ENCODE peak calls at places on chromosomes 3 and 15, in five cellular contexts. One of them, this sample, is unnamed.

GRCh38 chr3:189071452-189071851 is 100.3 kb upstream of the TPRG1 start:
- DNase-seq in OCI-LY7: no peak
- DNase-seq in astrocyte: no peak
- DNase-seq in pancreas: no peak
- DNase-seq in fibroblast of lung: no peak
- DNase-seq in this sample: no peak

GRCh38 chr3:110180733-110181132 is 843.4 kb upstream of the DPPA4 start:
- DNase-seq in OCI-LY7: no peak
- DNase-seq in astrocyte: no peak
- DNase-seq in pancreas: no peak
- DNase-seq in fibroblast of lung: peak; percentile 69
- DNase-seq in this sample: no peak

GRCh38 chr15:41466711-41467110 is 27.0 kb upstream of the ITPKA start:
- DNase-seq in OCI-LY7: no peak
- DNase-seq in astrocyte: no peak
- DNase-seq in pancreas: no peak
- DNase-seq in fibroblast of lung: no peak
- DNase-seq in this sample: no peak

GRCh38 chr15:100809151-100809550 is 70.5 kb upstream of the ALDH1A3 start:
- DNase-seq in OCI-LY7: no peak
- DNase-seq in astrocyte: peak; percentile 3
- DNase-seq in pancreas: no peak
- DNase-seq in fibroblast of lung: no peak
- DNase-seq in this sample: no peak

GRCh38 chr3:15557511-15557946 is 36.0 kb upstream of the COLQ start:
- DNase-seq in OCI-LY7: peak; percentile 70
- DNase-seq in astrocyte: peak; percentile 64
- DNase-seq in pancreas: peak; percentile 46
- DNase-seq in fibroblast of lung: peak; percentile 72
- DNase-seq in this sample: peak; percentile 59

GRCh38 chr15:45048784-45049631 is 26.0 kb downstream of the SORD start:
- DNase-seq in OCI-LY7: no peak
- DNase-seq in astrocyte: peak; percentile 64
- DNase-seq in pancreas: no peak
- DNase-seq in fibroblast of lung: no peak
- DNase-seq in this sample: no peak

GRCh38 chr3:4852780-4853748 is 126.2 kb upstream of the BHLHE40 start:
- DNase-seq in OCI-LY7: no peak
- DNase-seq in astrocyte: peak; percentile 91
- DNase-seq in pancreas: no peak
- DNase-seq in fibroblast of lung: no peak
- DNase-seq in this sample: no peak

GRCh38 chr3:31533169-31533870 is 595 bp downstream of the STT3B start:
- DNase-seq in OCI-LY7: peak; percentile 67
- DNase-seq in astrocyte: peak; percentile 8
- DNase-seq in pancreas: peak; percentile 44
- DNase-seq in fibroblast of lung: peak; percentile 19
- DNase-seq in this sample: peak; percentile 60

GRCh38 chr15:75573001-75573400 is 6.1 kb downstream of the PTPN9 start:
- DNase-seq in OCI-LY7: no peak
- DNase-seq in astrocyte: peak; percentile 49
- DNase-seq in pancreas: no peak
- DNase-seq in fibroblast of lung: peak; percentile 19
- DNase-seq in this sample: peak; percentile 42

GRCh38 chr15:62549345-62549970 is 384.4 kb upstream of the C2CD4B start:
- DNase-seq in OCI-LY7: peak; percentile 53
- DNase-seq in astrocyte: no peak
- DNase-seq in pancreas: no peak
- DNase-seq in fibroblast of lung: peak; percentile 48
- DNase-seq in this sample: peak; percentile 49

GRCh38 chr15:31129769-31130303 is 28.3 kb upstream of the TRPM1 start:
- DNase-seq in OCI-LY7: no peak
- DNase-seq in astrocyte: no peak
- DNase-seq in pancreas: no peak
- DNase-seq in fibroblast of lung: no peak
- DNase-seq in this sample: no peak

GRCh38 chr3:172856766-172857742 is 106.5 kb downstream of the ECT2 start:
- DNase-seq in OCI-LY7: no peak
- DNase-seq in astrocyte: peak; percentile 71
- DNase-seq in pancreas: peak; percentile 16
- DNase-seq in fibroblast of lung: no peak
- DNase-seq in this sample: peak; percentile 81

GRCh38 chr3:62367735-62368704 is 5.3 kb downstream of the FEZF2 start:
- DNase-seq in OCI-LY7: no peak
- DNase-seq in astrocyte: no peak
- DNase-seq in pancreas: no peak
- DNase-seq in fibroblast of lung: no peak
- DNase-seq in this sample: no peak

GRCh38 chr3:9901967-9902366 is 681 bp upstream of the IL17RE start:
- DNase-seq in OCI-LY7: no peak
- DNase-seq in astrocyte: no peak
- DNase-seq in pancreas: no peak
- DNase-seq in fibroblast of lung: no peak
- DNase-seq in this sample: no peak

GRCh38 chr3:132317229-132317948 is at the start of gene ACP3:
- DNase-seq in OCI-LY7: peak; percentile 86
- DNase-seq in astrocyte: peak; percentile 89
- DNase-seq in pancreas: peak; percentile 66
- DNase-seq in fibroblast of lung: peak; percentile 96
- DNase-seq in this sample: peak; percentile 67

GRCh38 chr15:74121858-74122257 is 8.5 kb upstream of the ISLR2 start:
- DNase-seq in OCI-LY7: no peak
- DNase-seq in astrocyte: no peak
- DNase-seq in pancreas: no peak
- DNase-seq in fibroblast of lung: no peak
- DNase-seq in this sample: no peak

GRCh38 chr15:70401709-70402108 is 304.0 kb upstream of the TLE3 start:
- DNase-seq in OCI-LY7: no peak
- DNase-seq in astrocyte: no peak
- DNase-seq in pancreas: no peak
- DNase-seq in fibroblast of lung: no peak
- DNase-seq in this sample: no peak

GRCh38 chr3:150436161-150436560 is 28.1 kb downstream of the TSC22D2 start:
- DNase-seq in OCI-LY7: no peak
- DNase-seq in astrocyte: no peak
- DNase-seq in pancreas: no peak
- DNase-seq in fibroblast of lung: no peak
- DNase-seq in this sample: no peak

GRCh38 chr3:99984668-99985067 is 129.6 kb downstream of the FILIP1L start:
- DNase-seq in OCI-LY7: no peak
- DNase-seq in astrocyte: no peak
- DNase-seq in pancreas: no peak
- DNase-seq in fibroblast of lung: no peak
- DNase-seq in this sample: no peak

GRCh38 chr15:89174476-89174875 is 46.9 kb downstream of the RLBP1 start:
- DNase-seq in OCI-LY7: no peak
- DNase-seq in astrocyte: no peak
- DNase-seq in pancreas: no peak
- DNase-seq in fibroblast of lung: peak; percentile 7
- DNase-seq in this sample: no peak

GRCh38 chr3:97970929-97971460 is 1.2 kb downstream of the RIOX2 start:
- DNase-seq in OCI-LY7: peak; percentile 31
- DNase-seq in astrocyte: no peak
- DNase-seq in pancreas: no peak
- DNase-seq in fibroblast of lung: no peak
- DNase-seq in this sample: no peak

GRCh38 chr15:49675051-49675450 is 54.2 kb downstream of the DTWD1 start:
- DNase-seq in OCI-LY7: no peak
- DNase-seq in astrocyte: peak; percentile 84
- DNase-seq in pancreas: no peak
- DNase-seq in fibroblast of lung: peak; percentile 58
- DNase-seq in this sample: no peak

GRCh38 chr15:50907866-50908208 is 646 bp upstream of the AP4E1 start:
- DNase-seq in OCI-LY7: peak; percentile 58
- DNase-seq in astrocyte: peak; percentile 17
- DNase-seq in pancreas: no peak
- DNase-seq in fibroblast of lung: no peak
- DNase-seq in this sample: peak; percentile 49

GRCh38 chr3:16484216-16484615 is 29.3 kb downstream of the RFTN1 start:
- DNase-seq in OCI-LY7: no peak
- DNase-seq in astrocyte: peak; percentile 100
- DNase-seq in pancreas: no peak
- DNase-seq in fibroblast of lung: peak; percentile 98
- DNase-seq in this sample: no peak

GRCh38 chr3:104992618-104993017 is 374.1 kb upstream of the ALCAM start:
- DNase-seq in OCI-LY7: no peak
- DNase-seq in astrocyte: no peak
- DNase-seq in pancreas: no peak
- DNase-seq in fibroblast of lung: no peak
- DNase-seq in this sample: no peak

GRCh38 chr15:92161039-92161670 is 232.5 kb upstream of the ST8SIA2 start:
- DNase-seq in OCI-LY7: peak; percentile 42
- DNase-seq in astrocyte: no peak
- DNase-seq in pancreas: no peak
- DNase-seq in fibroblast of lung: no peak
- DNase-seq in this sample: no peak

DNA sequence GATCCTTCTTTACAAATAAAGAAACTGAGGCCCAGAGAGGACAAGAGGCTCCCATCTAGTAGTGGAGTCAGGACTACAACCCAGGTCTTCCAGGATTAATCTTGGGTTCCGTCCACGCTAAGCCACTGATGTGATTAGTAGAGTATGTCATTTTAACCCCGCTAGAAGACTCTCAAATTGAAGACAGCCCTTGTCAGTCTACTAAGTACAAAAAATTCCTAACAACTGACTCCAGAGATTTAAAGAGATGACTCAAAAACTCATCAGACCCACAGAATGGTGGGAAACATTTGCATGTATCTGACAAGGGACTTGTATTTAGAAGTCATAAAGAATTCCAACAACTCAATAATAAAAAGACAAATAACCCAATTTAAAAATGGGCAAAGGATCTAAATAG is 145.3 kb downstream of the CNTN3 start:
- DNase-seq in OCI-LY7: no peak
- DNase-seq in astrocyte: peak; percentile 8
- DNase-seq in pancreas: no peak
- DNase-seq in fibroblast of lung: no peak
- DNase-seq in this sample: no peak
- TF ChIP-seq CTCF in OCI-LY7: no peak
- TF ChIP-seq CTCF in astrocyte: no peak
- TF ChIP-seq CTCF in pancreas: no peak
- TF ChIP-seq CTCF in fibroblast of lung: no peak
- TF ChIP-seq CTCF in this sample: no peak

GRCh38 chr15:40098489-40099261 is 10.0 kb downstream of the BMF start:
- DNase-seq in OCI-LY7: peak; percentile 89
- DNase-seq in astrocyte: peak; percentile 97
- DNase-seq in pancreas: peak; percentile 87
- DNase-seq in fibroblast of lung: peak; percentile 95
- DNase-seq in this sample: peak; percentile 88
- H3K4me3 ChIP-seq in OCI-LY7: peak overlapping the region; percentile 47
- H3K4me3 ChIP-seq in astrocyte: peak overlapping the region; percentile 16
- H3K4me3 ChIP-seq in pancreas: no peak overlapping the region
- H3K4me3 ChIP-seq in fibroblast of lung: peak overlapping the region; percentile 32
- H3K4me3 ChIP-seq in this sample: no peak overlapping the region

GRCh38 chr15:58517252-58517681 is 85.5 kb downstream of the LIPC start:
- DNase-seq in OCI-LY7: no peak
- DNase-seq in astrocyte: no peak
- DNase-seq in pancreas: no peak
- DNase-seq in fibroblast of lung: no peak
- DNase-seq in this sample: no peak

GRCh38 chr15:58517682-58518525 is 86.1 kb downstream of the LIPC start:
- DNase-seq in OCI-LY7: peak; percentile 12
- DNase-seq in astrocyte: no peak
- DNase-seq in pancreas: no peak
- DNase-seq in fibroblast of lung: no peak
- DNase-seq in this sample: peak; percentile 51

GRCh38 chr15:58520464-58520863 is 88.7 kb downstream of the LIPC start:
- DNase-seq in OCI-LY7: no peak
- DNase-seq in astrocyte: no peak
- DNase-seq in pancreas: no peak
- DNase-seq in fibroblast of lung: no peak
- DNase-seq in this sample: no peak

GRCh38 chr15:58520936-58521292 is 89.1 kb downstream of the LIPC start:
- DNase-seq in OCI-LY7: no peak
- DNase-seq in astrocyte: no peak
- DNase-seq in pancreas: no peak
- DNase-seq in fibroblast of lung: no peak
- DNase-seq in this sample: no peak

GRCh38 chr15:58518626-58519025 is 86.8 kb downstream of the LIPC start:
- DNase-seq in OCI-LY7: no peak
- DNase-seq in astrocyte: no peak
- DNase-seq in pancreas: no peak
- DNase-seq in fibroblast of lung: no peak
- DNase-seq in this sample: no peak
- H3K4me1 ChIP-seq in OCI-LY7: no peaks in the 10 kb centered on the region
- H3K4me1 ChIP-seq in astrocyte: peaks cover 15% of the 10 kb centered on the region
- H3K4me1 ChIP-seq in pancreas: no peaks in the 10 kb centered on the region
- H3K4me1 ChIP-seq in fibroblast of lung: peaks cover 3% of the 10 kb centered on the region
- H3K4me1 ChIP-seq in this sample: no peaks in the 10 kb centered on the region

DNA sequence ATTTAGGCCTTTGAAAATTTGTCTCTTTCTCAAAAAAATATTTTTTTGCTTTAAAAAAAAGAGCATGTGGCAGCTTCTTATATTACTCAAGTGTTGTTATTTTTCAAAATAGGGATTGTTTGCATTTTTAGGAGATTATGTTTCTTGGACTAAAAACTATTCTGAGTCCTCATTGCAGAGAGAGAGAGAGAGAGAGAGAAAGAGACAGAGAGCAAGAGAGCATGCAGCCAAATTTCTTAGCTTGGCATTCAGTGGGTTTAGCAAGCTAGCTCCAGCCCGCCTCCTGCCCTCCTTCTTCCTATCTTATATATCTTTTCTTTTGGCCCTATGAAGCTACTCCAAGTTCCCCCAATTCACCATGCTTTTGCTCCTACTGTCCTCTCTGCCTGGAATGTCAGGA is 55.7 kb downstream of the CEMIP start:
- DNase-seq in OCI-LY7: no peak
- DNase-seq in astrocyte: no peak
- DNase-seq in pancreas: no peak
- DNase-seq in fibroblast of lung: no peak
- DNase-seq in this sample: no peak
- TF ChIP-seq CTCF in OCI-LY7: no peak
- TF ChIP-seq CTCF in astrocyte: no peak
- TF ChIP-seq CTCF in pancreas: no peak
- TF ChIP-seq CTCF in fibroblast of lung: no peak
- TF ChIP-seq CTCF in this sample: no peak

DNA sequence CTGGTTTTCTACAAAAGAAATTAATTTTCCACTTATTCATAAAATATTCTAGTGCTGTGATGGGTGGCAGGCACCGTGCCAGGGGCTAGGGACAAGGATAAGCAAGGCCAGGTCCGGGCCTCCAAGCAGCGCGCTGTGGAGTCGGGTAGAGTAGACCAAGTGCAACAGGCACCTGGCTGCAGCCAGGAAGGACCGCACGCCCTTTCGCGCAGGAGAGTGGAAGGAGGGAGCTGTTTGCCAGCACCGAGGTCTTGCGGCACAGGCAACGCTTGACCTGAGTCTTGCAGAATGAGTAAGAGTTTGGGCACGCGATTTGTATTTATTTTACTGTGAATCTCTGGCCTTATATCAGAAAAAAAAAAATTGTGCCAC is at the start of gene CASR:
- DNase-seq in OCI-LY7: no peak
- DNase-seq in astrocyte: no peak
- DNase-seq in pancreas: peak; percentile 36
- DNase-seq in fibroblast of lung: no peak
- DNase-seq in this sample: peak; percentile 4
- H3K4me3 ChIP-seq in OCI-LY7: no peak within 1 kb of the TSS
- H3K4me3 ChIP-seq in astrocyte: no peak within 1 kb of the TSS
- H3K4me3 ChIP-seq in pancreas: peak within 1 kb of the TSS; percentile 38
- H3K4me3 ChIP-seq in fibroblast of lung: no peak within 1 kb of the TSS
- H3K4me3 ChIP-seq in this sample: peak within 1 kb of the TSS; percentile 31

GRCh38 chr3:39962566-39962965 is 153.2 kb downstream of the MYRIP start:
- DNase-seq in OCI-LY7: no peak
- DNase-seq in astrocyte: peak; percentile 8
- DNase-seq in pancreas: no peak
- DNase-seq in fibroblast of lung: no peak
- DNase-seq in this sample: no peak
- H3K4me1 ChIP-seq in OCI-LY7: no peaks in the 10 kb centered on the region
- H3K4me1 ChIP-seq in astrocyte: no peaks in the 10 kb centered on the region
- H3K4me1 ChIP-seq in pancreas: no peaks in the 10 kb centered on the region
- H3K4me1 ChIP-seq in fibroblast of lung: no peaks in the 10 kb centered on the region
- H3K4me1 ChIP-seq in this sample: no peaks in the 10 kb centered on the region

This sample was measured in cardiac muscle cell.